ENCODE peak calls at places on chromosomes 1 and 21, in six cellular contexts. W is HCT116, R is SK-N-SH, X is K562, T is H1, Q is GM12878. G is an unnamed sample.

GRCh38 chr1:160129558-160129957 is 14.0 kb downstream of the ATP1A2 start:
- DNase-seq in W (no peak), R (no peak), X (no peak), T (no peak), Q (no peak), G (no peak)

GRCh38 chr1:199463521-199464127 is 563.9 kb upstream of the NR5A2 start:
- DNase-seq in W (peak), R (peak), X (no peak), T (no peak), Q (peak), G (peak)

GRCh38 chr1:207027221-207027777 is 5.3 kb downstream of the C1orf116 start:
- DNase-seq in W (peak), R (no peak), X (no peak), T (no peak), Q (no peak), G (no peak)

GRCh38 chr1:116766616-116767469 is 12.6 kb downstream of the CD2 start:
- DNase-seq in W (no peak), R (peak), X (no peak), T (no peak), Q (no peak), G (no peak)

GRCh38 chr1:215992620-215993019 is 425.5 kb downstream of the KCTD3 start:
- DNase-seq in W (no peak), R (peak), X (no peak), T (no peak), Q (no peak), G (no peak)

GRCh38 chr1:21254335-21254951 is 35.8 kb downstream of the ECE1 start:
- DNase-seq in W (no peak), R (peak), X (no peak), T (no peak), Q (no peak), G (peak)

GRCh38 chr1:77424236-77424635 is 142.4 kb downstream of the AK5 start:
- DNase-seq in W (no peak), R (no peak), X (no peak), T (no peak), Q (no peak), G (peak)

GRCh38 chr1:226645279-226645976 is 93.7 kb downstream of the ITPKB start:
- DNase-seq in W (no peak), R (no peak), X (no peak), T (no peak), Q (no peak), G (no peak)

GRCh38 chr1:59029768-59030167 is 245.9 kb upstream of the JUN start:
- DNase-seq in W (no peak), R (no peak), X (no peak), T (no peak), Q (no peak), G (peak)

GRCh38 chr1:12197483-12197880 is 30.7 kb downstream of the TNFRSF1B start:
- DNase-seq in W (no peak), R (no peak), X (no peak), T (no peak), Q (no peak), G (no peak)

GRCh38 chr1:219185486-219186117 is 11.9 kb downstream of the LYPLAL1 start:
- DNase-seq in W (no peak), R (no peak), X (no peak), T (no peak), Q (no peak), G (no peak)

GRCh38 chr21:41769521-41769920 is 2.7 kb upstream of the RIPK4 start:
- DNase-seq in W (no peak), R (no peak), X (no peak), T (no peak), Q (no peak), G (no peak)

GRCh38 chr21:41769106-41769505 is 2.3 kb upstream of the RIPK4 start:
- DNase-seq in W (no peak), R (no peak), X (no peak), T (no peak), Q (no peak), G (no peak)

GRCh38 chr21:41767606-41768370 is 936 bp upstream of the RIPK4 start:
- DNase-seq in W (no peak), R (no peak), X (no peak), T (no peak), Q (no peak), G (no peak)

GRCh38 chr21:41769933-41770332 is 3.1 kb upstream of the RIPK4 start:
- DNase-seq in W (no peak), R (no peak), X (no peak), T (no peak), Q (no peak), G (no peak)

DNA sequence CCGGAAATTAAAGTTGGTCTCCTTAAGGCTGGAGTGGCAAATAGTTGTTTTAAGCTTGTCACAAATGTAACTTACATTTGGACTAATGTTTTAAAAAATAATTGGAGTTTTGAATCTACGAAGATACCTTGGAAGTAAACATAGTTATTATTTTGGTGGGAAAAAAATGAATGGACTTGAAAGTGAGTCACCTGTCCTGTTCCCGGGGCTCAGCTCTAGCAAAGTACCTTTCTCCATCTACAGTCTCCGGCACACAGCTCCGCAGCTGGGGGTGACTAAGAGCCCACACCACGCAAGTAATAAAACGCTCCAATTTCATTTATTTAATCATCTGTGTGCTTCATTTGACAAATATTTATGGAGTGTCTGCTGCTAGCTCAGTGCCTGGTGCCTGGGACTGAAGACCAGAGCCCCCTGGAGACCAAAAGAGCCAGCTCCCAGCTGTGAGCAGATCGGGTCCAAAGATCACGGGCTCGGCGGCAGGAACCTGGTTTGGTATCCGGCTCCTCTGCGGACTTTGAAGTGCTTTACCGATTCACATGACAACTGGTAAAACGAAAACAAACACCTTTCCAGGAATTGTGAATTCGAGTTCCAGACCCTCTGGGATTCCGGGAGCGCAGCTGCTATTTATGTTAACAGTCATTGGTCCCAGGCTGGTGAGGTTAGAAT is 1.7 kb upstream of the RIPK4 start:
- DNase-seq in W (peak), R (peak), X (no peak), T (no peak), Q (no peak), G (peak)
- H3K27ac ChIP-seq in W (no peak), R (no peak), X (no peak), T (no peak), Q (no peak), G (no peak)

GRCh38 chr1:153776352-153776751 is 1.1 kb downstream of the SLC27A3 start:
- DNase-seq in W (no peak), R (no peak), X (no peak), T (no peak), Q (no peak), G (no peak)
- H3K9ac ChIP-seq in W (peak), R (no peak), X (no peak), T (no peak), Q (peak), G (no peak)

DNA sequence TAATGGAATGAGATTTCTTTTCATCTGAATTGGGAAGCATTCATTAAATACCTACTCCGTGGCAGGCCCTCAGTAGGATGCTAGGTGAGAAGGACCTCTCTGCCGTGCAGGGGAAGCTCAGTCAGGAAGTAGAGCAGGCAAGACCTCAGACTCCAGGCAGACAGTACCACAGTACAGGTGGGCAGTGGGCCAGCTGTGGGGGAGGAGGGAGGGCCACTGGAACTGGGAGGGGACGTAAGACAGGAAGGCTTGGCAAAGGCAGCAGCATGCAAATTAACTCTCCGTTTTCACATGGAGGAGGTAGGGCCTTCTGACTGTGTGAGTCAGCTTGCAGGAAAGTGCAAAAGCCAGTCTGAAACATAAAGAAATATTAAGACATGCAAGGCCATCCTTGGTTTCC is 157.8 kb downstream of the TRIM33 start:
- DNase-seq in W (no peak), R (peak), X (no peak), T (no peak), Q (no peak), G (peak)
- TF ChIP-seq MAX in W (no peak), R (no peak), X (no peak), T (no peak), Q (no peak), G (no peak)

DNA sequence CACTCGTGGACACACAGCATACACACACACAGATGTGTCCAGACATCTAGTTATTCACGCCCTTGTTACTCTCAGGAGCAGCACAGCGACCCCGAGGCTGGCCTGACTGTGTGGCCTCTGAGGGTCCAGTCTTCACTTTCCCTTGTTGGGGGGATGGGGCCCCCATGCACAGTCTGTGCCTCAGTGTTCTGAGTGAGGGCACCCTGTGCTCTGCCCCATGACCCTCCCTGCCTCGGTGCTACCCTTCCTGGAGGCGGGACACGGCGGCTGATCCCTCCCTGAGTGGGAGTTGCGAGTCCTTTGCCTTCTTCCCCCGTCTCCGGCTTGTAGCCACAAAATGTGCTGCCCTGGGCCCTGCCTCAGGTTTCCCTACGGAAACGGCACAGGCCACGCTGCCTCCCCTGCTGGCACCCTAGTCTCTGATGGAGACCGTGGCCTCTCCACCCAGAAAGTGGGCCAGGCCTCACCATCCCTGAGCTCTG is 8.6 kb downstream of the CSTB start:
- DNase-seq in W (no peak), R (no peak), X (no peak), T (no peak), Q (no peak), G (no peak)
- H3K27ac ChIP-seq in W (peak), R (no peak), X (peak), T (peak), Q (no peak), G (peak)

DNA sequence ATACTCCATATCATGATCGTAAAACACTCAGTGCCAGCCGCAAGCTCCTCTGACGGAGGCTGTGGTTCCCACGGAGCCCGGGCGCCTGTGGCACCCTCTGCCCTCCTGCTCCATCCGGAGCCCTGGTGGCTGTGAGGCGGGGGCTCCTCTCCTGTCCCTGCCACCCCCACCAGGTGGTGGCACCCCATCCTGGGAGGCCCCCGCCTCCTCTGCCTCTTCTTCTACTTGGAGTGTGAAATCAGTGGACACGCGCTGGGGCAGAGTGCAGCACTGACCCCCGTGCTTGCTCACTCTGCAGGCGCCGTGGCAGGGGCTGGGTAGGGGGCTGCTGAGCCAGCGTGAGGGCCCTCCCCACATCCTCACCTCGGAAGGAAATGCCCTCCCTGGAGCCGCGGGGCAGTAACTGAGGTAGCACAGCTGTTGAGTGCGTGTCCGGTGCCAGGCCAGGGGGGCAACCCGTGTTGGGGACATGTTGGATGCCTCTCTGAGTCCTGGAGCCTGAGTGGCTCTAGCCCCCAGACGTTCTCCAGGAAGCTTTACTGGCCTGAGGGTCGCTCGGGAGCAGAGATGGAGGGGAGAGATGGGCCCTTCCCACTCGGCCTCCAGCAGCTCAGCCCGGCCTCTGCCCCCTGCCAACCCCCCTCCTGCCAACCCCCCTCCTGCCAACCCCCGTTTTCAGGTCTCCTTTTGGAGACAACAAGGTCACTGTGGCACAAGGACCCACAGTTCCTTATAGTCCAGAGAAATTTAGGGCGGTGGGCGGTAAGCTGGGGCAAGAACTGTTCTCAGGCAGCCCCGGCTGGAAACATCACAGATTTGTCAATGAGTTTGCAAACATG is 58.6 kb upstream of the ABCG1 start:
- DNase-seq in W (no peak), R (no peak), X (no peak), T (no peak), Q (no peak), G (no peak)
- H3K9ac ChIP-seq in W (no peak), R (no peak), X (no peak), T (no peak), Q (no peak), G (no peak)

GRCh38 chr1:1431845-1432565 is 3.5 kb upstream of the VWA1 start:
- DNase-seq in W (no peak), R (peak), X (peak), T (no peak), Q (no peak), G (no peak)
- TF ChIP-seq MAX in W (no peak), R (no peak), X (no peak), T (no peak), Q (no peak), G (no peak)

G was measured in endothelial cell of umbilical vein.